ENCODE peak calls at places on chromosomes 2 and 18, in seven cellular contexts. One of them, this sample, is unnamed.

GRCh38 chr2:134002391-134002790 is 251.5 kb upstream of the MGAT5 start:
- DNase-seq in stomach: no peak
- DNase-seq in tibial artery: no peak
- DNase-seq in HCT116: no peak
- DNase-seq in A549: no peak
- DNase-seq in neural progenitor cell: no peak
- DNase-seq in epithelial cell of prostate: no peak
- DNase-seq in this sample: peak; percentile 93

GRCh38 chr2:236816197-236817170 is 246.9 kb downstream of the ACKR3 start:
- DNase-seq in stomach: no peak
- DNase-seq in tibial artery: no peak
- DNase-seq in HCT116: no peak
- DNase-seq in A549: no peak
- DNase-seq in neural progenitor cell: no peak
- DNase-seq in epithelial cell of prostate: no peak
- DNase-seq in this sample: no peak

GRCh38 chr18:38321262-38321661 is 755.7 kb upstream of the CELF4 start:
- DNase-seq in stomach: no peak
- DNase-seq in tibial artery: no peak
- DNase-seq in HCT116: no peak
- DNase-seq in A549: no peak
- DNase-seq in neural progenitor cell: no peak
- DNase-seq in epithelial cell of prostate: no peak
- DNase-seq in this sample: no peak

GRCh38 chr2:234111523-234111922 is 61.0 kb downstream of the SPP2 start:
- DNase-seq in stomach: no peak
- DNase-seq in tibial artery: no peak
- DNase-seq in HCT116: peak; percentile 90
- DNase-seq in A549: peak; percentile 62
- DNase-seq in neural progenitor cell: no peak
- DNase-seq in epithelial cell of prostate: peak; percentile 72
- DNase-seq in this sample: no peak

GRCh38 chr2:60958800-60959199 is 58.7 kb upstream of the PEX13 start:
- DNase-seq in stomach: no peak
- DNase-seq in tibial artery: no peak
- DNase-seq in HCT116: no peak
- DNase-seq in A549: peak; percentile 41
- DNase-seq in neural progenitor cell: no peak
- DNase-seq in epithelial cell of prostate: peak; percentile 99
- DNase-seq in this sample: peak; percentile 80

GRCh38 chr2:156339110-156339847 is 6.8 kb upstream of the NR4A2 start:
- DNase-seq in stomach: peak; percentile 50
- DNase-seq in tibial artery: no peak
- DNase-seq in HCT116: peak; percentile 93
- DNase-seq in A549: peak; percentile 29
- DNase-seq in neural progenitor cell: no peak
- DNase-seq in epithelial cell of prostate: no peak
- DNase-seq in this sample: no peak

GRCh38 chr2:191264647-191265079 is 19.5 kb downstream of the MYO1B start:
- DNase-seq in stomach: no peak
- DNase-seq in tibial artery: no peak
- DNase-seq in HCT116: no peak
- DNase-seq in A549: no peak
- DNase-seq in neural progenitor cell: no peak
- DNase-seq in epithelial cell of prostate: no peak
- DNase-seq in this sample: no peak

GRCh38 chr18:58114766-58115165 is 70.7 kb downstream of the NEDD4L start:
- DNase-seq in stomach: no peak
- DNase-seq in tibial artery: no peak
- DNase-seq in HCT116: no peak
- DNase-seq in A549: no peak
- DNase-seq in neural progenitor cell: peak; percentile 84
- DNase-seq in epithelial cell of prostate: no peak
- DNase-seq in this sample: no peak

GRCh38 chr2:29293830-29294438 is 178.7 kb downstream of the CLIP4 start:
- DNase-seq in stomach: no peak
- DNase-seq in tibial artery: no peak
- DNase-seq in HCT116: peak; percentile 16
- DNase-seq in A549: peak; percentile 19
- DNase-seq in neural progenitor cell: peak; percentile 74
- DNase-seq in epithelial cell of prostate: no peak
- DNase-seq in this sample: peak; percentile 69

GRCh38 chr2:144131042-144131441 is 388.9 kb downstream of the ZEB2 start:
- DNase-seq in stomach: no peak
- DNase-seq in tibial artery: no peak
- DNase-seq in HCT116: no peak
- DNase-seq in A549: no peak
- DNase-seq in neural progenitor cell: no peak
- DNase-seq in epithelial cell of prostate: no peak
- DNase-seq in this sample: no peak

GRCh38 chr18:400466-400865 is 100.0 kb downstream of the COLEC12 start:
- DNase-seq in stomach: no peak
- DNase-seq in tibial artery: no peak
- DNase-seq in HCT116: no peak
- DNase-seq in A549: no peak
- DNase-seq in neural progenitor cell: no peak
- DNase-seq in epithelial cell of prostate: no peak
- DNase-seq in this sample: peak; percentile 99

GRCh38 chr2:160299540-160299939 is 99.5 kb upstream of the ITGB6 start:
- DNase-seq in stomach: no peak
- DNase-seq in tibial artery: no peak
- DNase-seq in HCT116: no peak
- DNase-seq in A549: no peak
- DNase-seq in neural progenitor cell: no peak
- DNase-seq in epithelial cell of prostate: no peak
- DNase-seq in this sample: no peak

GRCh38 chr2:126655500-126656310 is at the start of gene GYPC:
- DNase-seq in stomach: peak; percentile 47
- DNase-seq in tibial artery: peak; percentile 89
- DNase-seq in HCT116: no peak
- DNase-seq in A549: no peak
- DNase-seq in neural progenitor cell: peak; percentile 72
- DNase-seq in epithelial cell of prostate: no peak
- DNase-seq in this sample: peak; percentile 53

GRCh38 chr2:188664391-188664790 is 309.8 kb upstream of the COL3A1 start:
- DNase-seq in stomach: no peak
- DNase-seq in tibial artery: peak; percentile 19
- DNase-seq in HCT116: no peak
- DNase-seq in A549: no peak
- DNase-seq in neural progenitor cell: no peak
- DNase-seq in epithelial cell of prostate: no peak
- DNase-seq in this sample: no peak

GRCh38 chr2:235468978-235469694 is 24.7 kb upstream of the AGAP1 start:
- DNase-seq in stomach: peak; percentile 36
- DNase-seq in tibial artery: peak; percentile 55
- DNase-seq in HCT116: peak; percentile 67
- DNase-seq in A549: peak; percentile 76
- DNase-seq in neural progenitor cell: peak; percentile 27
- DNase-seq in epithelial cell of prostate: peak; percentile 72
- DNase-seq in this sample: peak; percentile 4

GRCh38 chr2:231800493-231801091 is 14.3 kb downstream of the COPS7B start:
- DNase-seq in stomach: peak; percentile 50
- DNase-seq in tibial artery: no peak
- DNase-seq in HCT116: peak; percentile 32
- DNase-seq in A549: peak; percentile 49
- DNase-seq in neural progenitor cell: peak; percentile 58
- DNase-seq in epithelial cell of prostate: no peak
- DNase-seq in this sample: peak; percentile 12

GRCh38 chr2:196927318-196928225 is 1.1 kb upstream of the PGAP1 start:
- DNase-seq in stomach: no peak
- DNase-seq in tibial artery: no peak
- DNase-seq in HCT116: no peak
- DNase-seq in A549: peak; percentile 29
- DNase-seq in neural progenitor cell: peak; percentile 45
- DNase-seq in epithelial cell of prostate: peak; percentile 29
- DNase-seq in this sample: peak; percentile 88

GRCh38 chr18:25650201-25650941 is 298.4 kb upstream of the ZNF521 start:
- DNase-seq in stomach: no peak
- DNase-seq in tibial artery: no peak
- DNase-seq in HCT116: no peak
- DNase-seq in A549: no peak
- DNase-seq in neural progenitor cell: peak; percentile 16
- DNase-seq in epithelial cell of prostate: no peak
- DNase-seq in this sample: no peak

GRCh38 chr2:172561270-172561669 is 5.4 kb downstream of the PDK1 start:
- DNase-seq in stomach: no peak
- DNase-seq in tibial artery: no peak
- DNase-seq in HCT116: no peak
- DNase-seq in A549: no peak
- DNase-seq in neural progenitor cell: no peak
- DNase-seq in epithelial cell of prostate: no peak
- DNase-seq in this sample: no peak

GRCh38 chr2:172564376-172564775 is 8.5 kb downstream of the PDK1 start:
- DNase-seq in stomach: no peak
- DNase-seq in tibial artery: no peak
- DNase-seq in HCT116: no peak
- DNase-seq in A549: no peak
- DNase-seq in neural progenitor cell: no peak
- DNase-seq in epithelial cell of prostate: no peak
- DNase-seq in this sample: no peak

GRCh38 chr2:172560721-172561120 is 4.8 kb downstream of the PDK1 start:
- DNase-seq in stomach: no peak
- DNase-seq in tibial artery: no peak
- DNase-seq in HCT116: no peak
- DNase-seq in A549: no peak
- DNase-seq in neural progenitor cell: no peak
- DNase-seq in epithelial cell of prostate: no peak
- DNase-seq in this sample: peak; percentile 77

GRCh38 chr2:172558372-172558771 is 2.5 kb downstream of the PDK1 start:
- DNase-seq in stomach: no peak
- DNase-seq in tibial artery: no peak
- DNase-seq in HCT116: no peak
- DNase-seq in A549: no peak
- DNase-seq in neural progenitor cell: no peak
- DNase-seq in epithelial cell of prostate: no peak
- DNase-seq in this sample: no peak

GRCh38 chr2:172562298-172562697 is 6.4 kb downstream of the PDK1 start:
- DNase-seq in stomach: no peak
- DNase-seq in tibial artery: no peak
- DNase-seq in HCT116: no peak
- DNase-seq in A549: no peak
- DNase-seq in neural progenitor cell: no peak
- DNase-seq in epithelial cell of prostate: no peak
- DNase-seq in this sample: no peak
- H3K27ac ChIP-seq in stomach: no peak overlapping the region
- H3K27ac ChIP-seq in tibial artery: no peak overlapping the region
- H3K27ac ChIP-seq in HCT116: no peak overlapping the region
- H3K27ac ChIP-seq in A549: no peak overlapping the region
- H3K27ac ChIP-seq in neural progenitor cell: no peak overlapping the region
- H3K27ac ChIP-seq in epithelial cell of prostate: no peak overlapping the region
- H3K27ac ChIP-seq in this sample: no peak overlapping the region

DNA sequence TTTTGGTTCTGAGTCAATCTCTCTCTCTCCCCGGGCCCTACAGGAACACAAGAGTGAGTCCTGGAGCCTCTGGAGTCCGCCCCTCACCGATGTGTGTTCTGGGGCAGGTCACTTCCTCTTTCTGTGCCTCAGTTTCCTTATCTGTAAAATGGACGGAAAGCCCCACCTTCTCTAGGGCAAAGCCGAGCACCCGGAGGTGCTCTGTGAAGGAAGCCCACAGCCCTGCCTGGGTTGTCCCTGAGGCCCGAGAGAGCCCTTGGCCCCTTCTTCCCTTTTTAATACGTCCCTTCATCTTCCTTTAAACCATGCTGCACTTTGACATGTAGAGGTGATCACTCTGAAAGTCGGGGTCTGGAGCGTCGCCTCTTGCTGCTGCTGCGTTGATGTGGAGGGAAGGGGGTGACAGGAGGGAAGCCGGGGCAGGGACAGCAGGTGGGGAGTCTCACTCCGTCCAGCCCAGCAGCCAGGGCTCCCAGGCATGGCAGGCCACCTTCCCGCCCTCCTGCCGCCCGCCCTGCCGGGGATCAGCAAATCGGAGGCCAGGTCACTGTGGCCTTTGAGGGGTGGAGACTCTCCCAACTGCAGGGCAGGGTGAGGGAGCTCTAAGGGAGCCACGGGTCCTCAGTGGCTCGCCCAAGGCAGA is 136.1 kb upstream of the ID2 start:
- DNase-seq in stomach: peak; percentile 24
- DNase-seq in tibial artery: no peak
- DNase-seq in HCT116: no peak
- DNase-seq in A549: no peak
- DNase-seq in neural progenitor cell: no peak
- DNase-seq in epithelial cell of prostate: no peak
- DNase-seq in this sample: no peak
- H3K27ac ChIP-seq in stomach: peak overlapping the region; percentile 82
- H3K27ac ChIP-seq in tibial artery: no peak overlapping the region
- H3K27ac ChIP-seq in HCT116: no peak overlapping the region
- H3K27ac ChIP-seq in A549: peak overlapping the region; percentile 50
- H3K27ac ChIP-seq in neural progenitor cell: no peak overlapping the region
- H3K27ac ChIP-seq in epithelial cell of prostate: no peak overlapping the region
- H3K27ac ChIP-seq in this sample: no peak overlapping the region

DNA sequence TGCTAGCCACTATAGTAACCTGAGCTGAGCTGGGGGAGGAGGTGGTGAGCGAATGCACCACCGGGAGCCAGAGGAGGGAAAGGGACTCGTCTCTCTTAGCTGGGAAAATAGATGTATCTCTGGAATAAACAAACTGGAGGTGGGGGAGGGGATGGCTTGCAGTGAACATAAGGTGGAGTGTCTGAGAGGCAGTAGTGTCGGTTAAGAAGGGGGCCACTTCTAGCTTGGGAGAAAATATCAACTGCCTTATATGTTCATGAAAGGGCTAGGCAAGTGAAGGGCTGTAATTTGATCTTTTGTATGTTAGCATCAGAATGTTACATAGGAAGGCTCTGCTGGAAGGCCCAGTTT is 2.2 kb downstream of the SETBP1 start:
- DNase-seq in stomach: peak; percentile 38
- DNase-seq in tibial artery: peak; percentile 43
- DNase-seq in HCT116: no peak
- DNase-seq in A549: no peak
- DNase-seq in neural progenitor cell: peak; percentile 62
- DNase-seq in epithelial cell of prostate: no peak
- DNase-seq in this sample: no peak
- H3K27ac ChIP-seq in stomach: peak overlapping the region; percentile 98
- H3K27ac ChIP-seq in tibial artery: peak overlapping the region; percentile 99
- H3K27ac ChIP-seq in HCT116: no peak overlapping the region
- H3K27ac ChIP-seq in A549: no peak overlapping the region
- H3K27ac ChIP-seq in neural progenitor cell: no peak overlapping the region
- H3K27ac ChIP-seq in epithelial cell of prostate: peak overlapping the region; percentile 87
- H3K27ac ChIP-seq in this sample: peak overlapping the region; percentile 10

GRCh38 chr2:3312576-3313345 is 64.9 kb downstream of the EIPR1 start:
- DNase-seq in stomach: no peak
- DNase-seq in tibial artery: no peak
- DNase-seq in HCT116: no peak
- DNase-seq in A549: no peak
- DNase-seq in neural progenitor cell: no peak
- DNase-seq in epithelial cell of prostate: no peak
- DNase-seq in this sample: no peak
- H3K27ac ChIP-seq in stomach: no peak overlapping the region
- H3K27ac ChIP-seq in tibial artery: no peak overlapping the region
- H3K27ac ChIP-seq in HCT116: no peak overlapping the region
- H3K27ac ChIP-seq in A549: no peak overlapping the region
- H3K27ac ChIP-seq in neural progenitor cell: no peak overlapping the region
- H3K27ac ChIP-seq in epithelial cell of prostate: no peak overlapping the region
- H3K27ac ChIP-seq in this sample: no peak overlapping the region